ENCODE peak calls at places on chromosomes 1 and 21, in eight cellular contexts. L is HS-27A; O is hepatocyte; J is SK-N-SH; X is activated T-helper 9 cell treated with anti-CD3 and anti-CD28 coated beads, Interleukin-2, amount 50 U/mL, for 16 hours; A is progenitor cell of endocrine pancreas; P is GM13976; B is NT2/D1. K is an unnamed sample.

GRCh38 chr21:41641821-41642368 is 125.0 kb downstream of the RIPK4 start:
- DNase-seq in J (no peak), P (no peak), O (peak; percentile 71), L (peak; percentile 74), A (no peak), X (no peak), B (no peak), K (peak; percentile 87)

GRCh38 chr21:46581780-46582307 is 23.0 kb downstream of the S100B start:
- DNase-seq in X (no peak), P (no peak), L (no peak), O (no peak), B (no peak), A (no peak), J (no peak), K (no peak)

GRCh38 chr1:209743145-209743482 is 12.7 kb upstream of the TRAF3IP3 start:
- DNase-seq in A (no peak), O (no peak), L (no peak), P (no peak), B (no peak), X (no peak), J (no peak), K (no peak)

GRCh38 chr1:3290915-3291314 is 163.6 kb upstream of the ARHGEF16 start:
- DNase-seq in A (no peak), B (no peak), X (no peak), P (no peak), L (no peak), O (peak; percentile 33), J (no peak), K (no peak)

GRCh38 chr21:41054206-41054605 is 113.8 kb upstream of the BACE2 start:
- DNase-seq in J (no peak), L (no peak), A (no peak), O (no peak), B (no peak), P (no peak), X (no peak), K (no peak)

GRCh38 chr1:221897312-221897711 is 155.4 kb upstream of the DUSP10 start:
- DNase-seq in P (no peak), O (no peak), B (no peak), A (no peak), J (peak; percentile 57), L (no peak), X (no peak), K (peak; percentile 53)

GRCh38 chr1:31689394-31689793 is 14.4 kb downstream of the COL16A1 start:
- DNase-seq in P (no peak), L (no peak), A (no peak), O (no peak), X (no peak), J (no peak), B (no peak), K (no peak)

GRCh38 chr1:46489638-46490602 is at the start of gene DMBX1:
- DNase-seq in O (peak; percentile 51), B (peak; percentile 54), A (no peak), X (no peak), J (peak; percentile 86), L (no peak), P (peak; percentile 72), K (no peak)

GRCh38 chr1:213138892-213139291 is 87.9 kb downstream of the RPS6KC1 start:
- DNase-seq in P (no peak), L (no peak), A (no peak), B (no peak), O (no peak), X (no peak), J (no peak), K (no peak)

GRCh38 chr1:69569983-69570755 is 2.4 kb downstream of the LRRC7 start:
- DNase-seq in L (no peak), O (peak; percentile 14), B (no peak), P (no peak), J (no peak), A (no peak), X (no peak), K (no peak)

GRCh38 chr1:228141082-228141870 is 1.2 kb downstream of the GUK1 start:
- DNase-seq in O (peak; percentile 19), X (no peak), A (no peak), P (peak; percentile 60), L (no peak), J (peak; percentile 34), B (no peak), K (no peak)

GRCh38 chr1:211323156-211324063 is 3.2 kb upstream of the TRAF5 start:
- DNase-seq in O (peak; percentile 81), X (peak; percentile 43), J (peak; percentile 75), L (no peak), P (peak; percentile 65), A (no peak), B (peak; percentile 70), K (peak; percentile 41)

GRCh38 chr1:56972971-56973370 is 7.2 kb upstream of the C8B start:
- DNase-seq in P (no peak), B (no peak), O (no peak), A (no peak), L (no peak), X (no peak), J (no peak), K (no peak)

GRCh38 chr1:209383422-209383821 is 200.1 kb upstream of the CAMK1G start:
- DNase-seq in O (no peak), J (no peak), B (no peak), P (no peak), L (no peak), X (no peak), A (no peak), K (no peak)

GRCh38 chr1:24586970-24587820 is 31.3 kb downstream of the NCMAP start:
- DNase-seq in J (peak; percentile 73), X (no peak), O (peak; percentile 80), B (peak; percentile 54), P (peak; percentile 81), L (peak; percentile 34), A (no peak), K (peak; percentile 3)

GRCh38 chr1:110494522-110495406 is 24.2 kb downstream of the KCNA10 start:
- DNase-seq in P (no peak), L (no peak), X (no peak), O (no peak), J (no peak), A (no peak), B (peak; percentile 36), K (no peak)

GRCh38 chr1:113917400-113918082 is 11.6 kb upstream of the HIPK1 start:
- DNase-seq in O (no peak), A (no peak), X (no peak), B (no peak), J (no peak), L (no peak), P (no peak), K (no peak)

GRCh38 chr1:11804666-11805453 is 904 bp downstream of the MTHFR start:
- DNase-seq in L (no peak), P (peak; percentile 59), J (peak; percentile 47), B (no peak), X (no peak), A (no peak), O (peak; percentile 84), K (no peak)

GRCh38 chr1:50742523-50742922 is 217.5 kb downstream of the FAF1 start:
- DNase-seq in P (no peak), O (no peak), L (no peak), B (no peak), X (no peak), A (no peak), J (no peak), K (no peak)

GRCh38 chr1:169115891-169116585 is 9.5 kb downstream of the ATP1B1 start:
- DNase-seq in X (no peak), O (peak; percentile 88), P (peak; percentile 49), J (peak; percentile 56), A (no peak), B (no peak), L (no peak), K (no peak)

K was measured in amniotic stem cell.